ENCODE peak calls at places on chromosomes 2 and 18, in eight cellular contexts. M, C, X, V, N, Q, O and T are unnamed samples.

GRCh38 chr2:235390108-235390815 is 103.6 kb upstream of the AGAP1 start:
- DNase-seq in C (peak), Q (peak), X (no peak), V (peak), N (no peak), M (no peak), O (no peak), T (no peak)

GRCh38 chr2:109662889-109663288 is 48.7 kb downstream of the SOWAHC start:
- DNase-seq in Q (no peak), M (no peak), O (no peak), X (no peak), C (no peak), N (no peak), V (no peak), T (no peak)

GRCh38 chr2:164903214-164903613 is 52.1 kb downstream of the SLC38A11 start:
- DNase-seq in O (no peak), Q (no peak), M (no peak), N (no peak), X (no peak), C (peak), V (no peak), T (no peak)

GRCh38 chr18:13268035-13268700 is 49.6 kb downstream of the LDLRAD4 start:
- DNase-seq in M (no peak), N (no peak), X (no peak), O (peak), Q (no peak), C (no peak), V (no peak), T (no peak)

GRCh38 chr18:7954229-7954628 is 387.1 kb downstream of the PTPRM start:
- DNase-seq in C (no peak), Q (no peak), V (no peak), O (no peak), M (no peak), X (no peak), N (no peak), T (no peak)

GRCh38 chr2:144097440-144098225 is 422.3 kb downstream of the ZEB2 start:
- DNase-seq in N (no peak), Q (no peak), O (no peak), X (no peak), C (no peak), M (no peak), V (no peak), T (no peak)

GRCh38 chr2:238306680-238306998 is 13.7 kb upstream of the TRAF3IP1 start:
- DNase-seq in V (no peak), M (no peak), N (no peak), O (no peak), Q (no peak), X (no peak), C (no peak), T (no peak)

GRCh38 chr2:237262838-237263771 is 150.9 kb downstream of the COL6A3 start:
- DNase-seq in O (no peak), X (no peak), Q (no peak), N (no peak), C (no peak), M (no peak), V (no peak), T (no peak)

GRCh38 chr2:241035818-241036396 is 37.5 kb downstream of the SNED1 start:
- DNase-seq in M (no peak), C (no peak), V (no peak), X (no peak), Q (no peak), O (peak), N (no peak), T (peak)

GRCh38 chr2:63124209-63124608 is 73.6 kb downstream of the OTX1 start:
- DNase-seq in C (no peak), O (no peak), V (peak), X (no peak), M (no peak), Q (no peak), N (no peak), T (no peak)

GRCh38 chr18:59927246-59927825 is 27.5 kb downstream of the PMAIP1 start:
- DNase-seq in M (no peak), C (no peak), Q (no peak), O (no peak), X (no peak), N (no peak), V (no peak), T (no peak)

GRCh38 chr2:121776885-121777698 is 21.6 kb downstream of the TSN start:
- DNase-seq in N (no peak), M (no peak), C (no peak), Q (no peak), O (no peak), X (no peak), V (no peak), T (no peak)

GRCh38 chr2:223297788-223298187 is 245.8 kb downstream of the KCNE4 start:
- DNase-seq in O (no peak), C (no peak), N (peak), V (no peak), Q (no peak), M (no peak), X (no peak), T (no peak)

GRCh38 chr2:187586091-187586632 is 31.9 kb upstream of the TFPI start:
- DNase-seq in V (peak), X (no peak), N (no peak), Q (no peak), C (no peak), M (no peak), O (no peak), T (no peak)

GRCh38 chr18:57353137-57353939 is 981 bp downstream of the ST8SIA3 start:
- DNase-seq in V (no peak), M (no peak), O (peak), X (no peak), N (no peak), C (no peak), Q (no peak), T (no peak)

GRCh38 chr2:133591164-133591563 is 22.9 kb upstream of the NCKAP5 start:
- DNase-seq in Q (no peak), N (no peak), C (peak), X (peak), O (no peak), V (no peak), M (no peak), T (no peak)

GRCh38 chr2:160377204-160377995 is 116.2 kb downstream of the RBMS1 start:
- DNase-seq in M (no peak), Q (no peak), V (no peak), C (no peak), N (no peak), X (no peak), O (no peak), T (no peak)

GRCh38 chr18:58125756-58126155 is 81.7 kb downstream of the NEDD4L start:
- DNase-seq in O (no peak), C (no peak), M (no peak), X (no peak), N (no peak), Q (no peak), V (no peak), T (no peak)

GRCh38 chr18:23433360-23433759 is 19.7 kb upstream of the RIOK3 start:
- DNase-seq in Q (no peak), V (no peak), N (no peak), X (no peak), O (no peak), M (no peak), C (no peak), T (no peak)

GRCh38 chr2:45910473-45911060 is 259.1 kb downstream of the PRKCE start:
- DNase-seq in O (no peak), M (no peak), C (no peak), Q (no peak), X (no peak), V (no peak), N (no peak), T (no peak)

GRCh38 chr2:129906139-129906860 is 73.2 kb upstream of the RAB6C start:
- DNase-seq in M (no peak), X (no peak), Q (no peak), C (no peak), O (no peak), V (no peak), N (no peak), T (no peak)

GRCh38 chr2:234496442-234496834 is 443 bp downstream of the ARL4C start:
- DNase-seq in M (no peak), Q (no peak), X (no peak), O (peak), V (no peak), C (no peak), N (peak), T (no peak)

GRCh38 chr2:174972924-174973323 is 32.3 kb downstream of the CHN1 start:
- DNase-seq in V (no peak), C (peak), Q (no peak), N (peak), O (no peak), M (peak), X (no peak), T (no peak)

GRCh38 chr2:112121682-112122254 is 16.4 kb upstream of the FBLN7 start:
- DNase-seq in O (no peak), V (peak), Q (no peak), N (peak), M (peak), X (no peak), C (no peak), T (no peak)

GRCh38 chr2:7118606-7119503 is 201.6 kb downstream of the RNF144A start:
- DNase-seq in Q (no peak), X (peak), M (no peak), N (peak), O (peak), V (no peak), C (peak), T (no peak)

GRCh38 chr2:231238694-231239093 is 40.3 kb downstream of the ARMC9 start:
- DNase-seq in X (no peak), V (no peak), O (no peak), M (no peak), N (no peak), C (no peak), Q (no peak), T (no peak)

GRCh38 chr2:41920181-41920580 is 127.6 kb upstream of the PKDCC start:
- DNase-seq in C (no peak), O (no peak), M (no peak), N (no peak), V (no peak), Q (no peak), X (no peak), T (no peak)

GRCh38 chr2:47225061-47225783 is 70.1 kb upstream of the STPG4 start:
- DNase-seq in N (peak), O (no peak), Q (peak), M (no peak), V (no peak), C (peak), X (no peak), T (peak)

GRCh38 chr2:229673676-229674075 is 40.7 kb downstream of the DNER start:
- DNase-seq in Q (no peak), X (no peak), M (no peak), C (no peak), V (no peak), O (no peak), N (no peak), T (no peak)

GRCh38 chr2:96733931-96734330 is 5.9 kb downstream of the LMAN2L start:
- DNase-seq in V (no peak), C (no peak), Q (no peak), M (no peak), X (no peak), O (no peak), N (no peak), T (no peak)

GRCh38 chr2:85413592-85414421 is 3.6 kb upstream of the CAPG start:
- DNase-seq in M (no peak), N (peak), C (peak), Q (no peak), O (no peak), V (no peak), X (no peak), T (no peak)

GRCh38 chr2:23478933-23479683 is 94.1 kb downstream of the KLHL29 start:
- DNase-seq in N (no peak), C (no peak), M (no peak), O (no peak), V (no peak), X (no peak), Q (no peak), T (no peak)

GRCh38 chr2:31402388-31402787 is 12.2 kb downstream of the XDH start:
- DNase-seq in Q (no peak), C (no peak), X (no peak), M (no peak), V (no peak), N (no peak), O (no peak), T (no peak)

GRCh38 chr2:232876071-232876977 is 6.3 kb downstream of the SNORC start:
- DNase-seq in N (peak), Q (no peak), X (no peak), O (peak), M (no peak), C (peak), V (no peak), T (no peak)